ENCODE peak calls at places on chromosomes 5 and 9, in ten cellular contexts. T is cardiac fibroblast, G is upper lobe of left lung, Z is GM12864, A is mammary epithelial cell, P is fibroblast of lung, R is H1, Y is transverse colon, O is foreskin fibroblast, S is epithelial cell of esophagus. J is an unnamed sample.

GRCh38 chr5:67203701-67204074 is 7.1 kb upstream of the CD180 start:
- DNase-seq in T (no peak), G (no peak), Z (no peak), A (no peak), P (no peak), R (no peak), Y (no peak), O (no peak), S (no peak), J (no peak)

GRCh38 chr5:145587308-145588071 is 247.7 kb downstream of the PRELID2 start:
- DNase-seq in T (peak; percentile 95), G (no peak), Z (no peak), A (peak; percentile 61), P (peak; percentile 66), R (no peak), Y (no peak), O (peak; percentile 61), S (peak; percentile 67), J (peak; percentile 93)

GRCh38 chr9:121359358-121360294 is 10.4 kb downstream of the STOM start:
- DNase-seq in T (peak; percentile 41), G (no peak), Z (no peak), A (no peak), P (no peak), R (no peak), Y (no peak), O (no peak), S (no peak), J (peak; percentile 49)

GRCh38 chr9:101569736-101570501 is 24.9 kb downstream of the PPP3R2 start:
- DNase-seq in T (no peak), G (no peak), Z (no peak), A (no peak), P (no peak), R (no peak), Y (no peak), O (no peak), S (no peak), J (no peak)

GRCh38 chr9:131179561-131180219 is 54.3 kb downstream of the NUP214 start:
- DNase-seq in T (peak; percentile 70), G (no peak), Z (peak; percentile 39), A (no peak), P (peak; percentile 83), R (no peak), Y (no peak), O (peak; percentile 66), S (peak; percentile 30), J (peak; percentile 82)

GRCh38 chr5:113989913-113990305 is 372.0 kb upstream of the KCNN2 start:
- DNase-seq in T (no peak), G (no peak), Z (no peak), A (peak; percentile 8), P (no peak), R (no peak), Y (no peak), O (no peak), S (no peak), J (no peak)

GRCh38 chr5:35856186-35857003 is at the start of gene IL7R:
- DNase-seq in T (peak; percentile 41), G (no peak), Z (no peak), A (peak; percentile 48), P (peak; percentile 58), R (no peak), Y (no peak), O (no peak), S (peak; percentile 19), J (no peak)

GRCh38 chr5:125463441-125464092 is 717.1 kb upstream of the ZNF608 start:
- DNase-seq in T (peak; percentile 31), G (no peak), Z (no peak), A (no peak), P (peak; percentile 33), R (no peak), Y (no peak), O (no peak), S (no peak), J (peak; percentile 35)

GRCh38 chr9:16626577-16627130 is 243.8 kb downstream of the BNC2 start:
- DNase-seq in T (peak; percentile 87), G (no peak), Z (no peak), A (no peak), P (peak; percentile 86), R (no peak), Y (no peak), O (peak; percentile 84), S (peak; percentile 45), J (peak; percentile 90)

GRCh38 chr5:74179183-74179582 is 461.3 kb downstream of the ENC1 start:
- DNase-seq in T (peak; percentile 70), G (no peak), Z (no peak), A (peak; percentile 62), P (peak; percentile 92), R (no peak), Y (no peak), O (peak; percentile 68), S (peak; percentile 67), J (peak; percentile 94)

GRCh38 chr5:179176571-179177230 is 116.5 kb downstream of the ZNF354C start:
- DNase-seq in T (no peak), G (no peak), Z (no peak), A (no peak), P (no peak), R (peak; percentile 34), Y (no peak), O (no peak), S (no peak), J (no peak)

GRCh38 chr5:169006878-169007790 is 293.8 kb downstream of the SLIT3 start:
- DNase-seq in T (no peak), G (no peak), Z (no peak), A (peak; percentile 91), P (no peak), R (no peak), Y (no peak), O (no peak), S (peak; percentile 77), J (peak; percentile 5)

GRCh38 chr5:172696171-172696849 is 55.2 kb downstream of the NEURL1B start:
- DNase-seq in T (no peak), G (no peak), Z (no peak), A (no peak), P (no peak), R (no peak), Y (no peak), O (no peak), S (no peak), J (no peak)

GRCh38 chr5:163005949-163006348 is 431.4 kb upstream of the CCNG1 start:
- DNase-seq in T (peak; percentile 3), G (no peak), Z (no peak), A (peak; percentile 19), P (no peak), R (no peak), Y (no peak), O (no peak), S (peak; percentile 64), J (no peak)

GRCh38 chr9:105757496-105758251 is 63.3 kb downstream of the TMEM38B start:
- DNase-seq in T (peak; percentile 54), G (no peak), Z (no peak), A (no peak), P (peak; percentile 25), R (no peak), Y (no peak), O (peak; percentile 3), S (peak; percentile 34), J (no peak)

GRCh38 chr5:158384535-158385421 is 525.8 kb upstream of the CLINT1 start:
- DNase-seq in T (peak; percentile 98), G (no peak), Z (no peak), A (peak; percentile 97), P (peak; percentile 97), R (no peak), Y (no peak), O (peak; percentile 99), S (peak; percentile 90), J (peak; percentile 96)

GRCh38 chr5:27311544-27311943 is 273.2 kb upstream of the CDH9 start:
- DNase-seq in T (peak; percentile 65), G (no peak), Z (no peak), A (peak; percentile 77), P (peak; percentile 4), R (no peak), Y (no peak), O (no peak), S (peak; percentile 87), J (peak; percentile 15)

GRCh38 chr5:208449-209114 is 9.4 kb downstream of the CCDC127 start:
- DNase-seq in T (no peak), G (no peak), Z (no peak), A (no peak), P (no peak), R (no peak), Y (no peak), O (no peak), S (no peak), J (no peak)
- H3K4me3 ChIP-seq in T (no peak overlapping the region), G (no peak overlapping the region), Z (no peak overlapping the region), A (no peak overlapping the region), P (no peak overlapping the region), R (no peak overlapping the region), Y (no peak overlapping the region), O (no peak overlapping the region), S (no peak overlapping the region), J (no peak overlapping the region)

DNA sequence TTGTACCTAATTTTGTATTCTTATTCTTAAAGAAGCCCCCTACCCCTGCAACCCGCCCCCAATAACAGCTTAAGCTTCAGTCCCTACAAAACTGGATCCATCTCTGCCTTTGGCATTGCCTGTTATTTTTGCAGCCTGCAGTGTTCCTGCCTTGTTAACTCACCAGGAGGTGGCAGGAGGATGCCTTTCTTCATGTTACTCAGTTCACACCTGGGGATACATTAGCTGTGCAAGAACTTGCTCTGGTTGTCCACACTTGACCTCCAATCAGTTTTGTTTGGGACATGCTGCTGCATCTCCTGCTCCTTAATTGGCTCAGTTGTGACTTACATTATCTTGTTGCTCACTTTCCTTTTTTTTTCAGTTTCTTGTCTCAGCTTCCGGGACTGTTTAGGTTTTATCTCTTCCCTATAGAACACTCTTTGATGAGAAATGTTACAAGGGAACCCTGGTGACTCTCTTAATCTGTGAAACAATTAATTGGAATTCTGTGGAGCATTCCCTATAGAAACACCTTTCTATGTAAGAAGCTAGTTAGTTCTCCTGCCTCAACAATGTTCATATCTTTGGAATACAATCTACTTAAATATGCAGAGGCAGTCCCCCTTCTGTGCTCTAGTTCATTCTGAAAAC is 467.7 kb upstream of the ACO1 start:
- DNase-seq in T (no peak), G (no peak), Z (no peak), A (no peak), P (no peak), R (peak; percentile 51), Y (no peak), O (no peak), S (peak; percentile 48), J (no peak)
- TF ChIP-seq CTCF in T (no peak), G (no peak), Z (no peak), A (no peak), P (no peak), R (no peak), Y (no peak), O (no peak), S (peak; percentile 41), J (no peak)

GRCh38 chr9:2262371-2262770 is 247.2 kb downstream of the SMARCA2 start:
- DNase-seq in T (no peak), G (no peak), Z (no peak), A (no peak), P (no peak), R (no peak), Y (no peak), O (no peak), S (no peak), J (no peak)
- H3K4me3 ChIP-seq in T (no peak overlapping the region), G (no peak overlapping the region), Z (no peak overlapping the region), A (no peak overlapping the region), P (no peak overlapping the region), R (no peak overlapping the region), Y (no peak overlapping the region), O (no peak overlapping the region), S (no peak overlapping the region), J (no peak overlapping the region)

DNA sequence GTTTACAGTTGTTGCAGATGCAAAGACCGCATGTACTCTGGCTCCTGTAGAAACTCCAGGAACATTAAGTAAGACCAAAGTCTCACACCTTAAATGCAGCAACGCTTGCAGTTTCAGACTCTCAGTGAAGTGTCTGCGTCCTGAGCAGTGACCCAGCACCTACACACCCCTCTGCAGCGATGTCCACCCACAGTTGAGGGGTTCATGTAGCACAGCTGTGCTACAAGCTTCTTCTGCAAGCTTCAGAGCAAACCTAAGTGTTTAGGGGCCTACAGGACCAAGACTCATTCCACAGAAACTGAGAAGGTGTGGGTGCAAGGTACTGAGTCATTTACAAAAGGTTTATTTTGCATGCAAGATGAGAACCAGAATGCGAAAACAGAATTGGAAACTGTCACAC is 191.0 kb downstream of the IRX2 start:
- DNase-seq in T (no peak), G (no peak), Z (no peak), A (no peak), P (no peak), R (no peak), Y (no peak), O (no peak), S (no peak), J (no peak)
- TF ChIP-seq CTCF in T (no peak), G (no peak), Z (no peak), A (no peak), P (no peak), R (no peak), Y (no peak), O (no peak), S (no peak), J (no peak)